ENCODE peak calls at places on chromosomes 11 and 22, in eight cellular contexts. C, B, W, V, A, R, Z and G are unnamed samples.

GRCh38 chr22:36386900-36387663 is 685 bp downstream of the MYH9 start:
- DNase-seq in W (peak; percentile 78), Z (peak; percentile 76), A (no peak), R (no peak), C (peak; percentile 81), V (peak; percentile 61), B (peak; percentile 50), G (peak; percentile 38)

GRCh38 chr22:24985824-24986214 is 33.3 kb downstream of the KIAA1671 start:
- DNase-seq in C (peak; percentile 27), W (no peak), Z (no peak), B (no peak), R (no peak), V (no peak), A (peak; percentile 77), G (no peak)

GRCh38 chr11:8899119-8899753 is 11.8 kb upstream of the AKIP1 start:
- DNase-seq in Z (no peak), B (no peak), A (no peak), V (no peak), C (no peak), W (no peak), R (no peak), G (no peak)

GRCh38 chr11:19642185-19642591 is 70.4 kb upstream of the NAV2 start:
- DNase-seq in C (peak; percentile 72), Z (no peak), W (no peak), V (no peak), B (no peak), R (no peak), A (no peak), G (no peak)

GRCh38 chr11:104320956-104321355 is 157.0 kb upstream of the PDGFD start:
- DNase-seq in W (no peak), V (no peak), B (no peak), Z (no peak), A (no peak), R (no peak), C (no peak), G (no peak)

GRCh38 chr11:111557425-111558111 is 17.0 kb downstream of the LAYN start:
- DNase-seq in B (no peak), Z (peak; percentile 45), A (peak; percentile 98), W (no peak), C (peak; percentile 98), V (no peak), R (no peak), G (no peak)

GRCh38 chr11:37449146-37449545 is 851.1 kb upstream of the RAG2 start:
- DNase-seq in A (peak; percentile 81), W (peak; percentile 10), V (peak; percentile 48), Z (peak; percentile 72), C (peak; percentile 31), B (peak; percentile 62), R (no peak), G (peak; percentile 30)

GRCh38 chr11:79437274-79437980 is 3.4 kb downstream of the TENM4 start:
- DNase-seq in V (peak; percentile 10), A (no peak), W (peak; percentile 89), R (no peak), Z (peak; percentile 80), B (peak; percentile 85), C (peak; percentile 49), G (peak; percentile 89)

GRCh38 chr22:23565288-23565941 is 14.7 kb downstream of the IGLL1 start:
- DNase-seq in C (no peak), R (peak; percentile 4), Z (peak; percentile 26), W (peak; percentile 67), V (no peak), A (no peak), B (peak; percentile 57), G (peak; percentile 71)

GRCh38 chr11:95092549-95093324 is 3.1 kb downstream of the ENDOD1 start:
- DNase-seq in W (peak; percentile 34), C (peak; percentile 78), Z (peak; percentile 76), R (no peak), V (peak; percentile 35), B (peak; percentile 29), A (peak; percentile 92), G (peak; percentile 57)

GRCh38 chr22:33464698-33465097 is 406.5 kb upstream of the SYN3 start:
- DNase-seq in B (no peak), C (no peak), Z (no peak), V (no peak), R (no peak), W (no peak), A (no peak), G (no peak)

GRCh38 chr11:42407379-42407778 is 904.4 kb upstream of the API5 start:
- DNase-seq in Z (peak; percentile 58), A (peak; percentile 33), C (no peak), R (no peak), B (peak; percentile 99), V (peak; percentile 29), W (peak; percentile 25), G (peak; percentile 97)

GRCh38 chr11:29231586-29231985 is 785.2 kb downstream of the KCNA4 start:
- DNase-seq in A (no peak), W (no peak), V (no peak), B (no peak), C (no peak), Z (no peak), R (no peak), G (no peak)

GRCh38 chr22:38228873-38229740 is 27.3 kb downstream of the MAFF start:
- DNase-seq in C (peak; percentile 91), V (no peak), A (peak; percentile 86), B (no peak), R (peak; percentile 51), W (no peak), Z (no peak), G (no peak)

GRCh38 chr11:96748639-96749370 is 359.0 kb downstream of the JRKL start:
- DNase-seq in Z (no peak), W (no peak), V (no peak), R (no peak), A (peak; percentile 88), B (no peak), C (peak; percentile 69), G (no peak)

GRCh38 chr22:50247748-50248147 is 2.9 kb upstream of the TUBGCP6 start:
- DNase-seq in A (peak; percentile 34), W (peak; percentile 81), R (peak; percentile 64), V (peak; percentile 91), C (peak; percentile 48), Z (no peak), B (peak; percentile 66), G (peak; percentile 87)

GRCh38 chr11:23112987-23113886 is 253.0 kb upstream of the CCDC179 start:
- DNase-seq in V (peak; percentile 59), B (peak; percentile 59), Z (peak; percentile 76), R (no peak), C (peak; percentile 64), W (peak; percentile 46), A (peak; percentile 85), G (peak; percentile 79)

GRCh38 chr22:30116362-30117117 is 36.3 kb downstream of the HORMAD2 start:
- DNase-seq in A (peak; percentile 57), Z (peak; percentile 39), R (no peak), C (peak; percentile 82), W (no peak), B (peak; percentile 26), V (no peak), G (no peak)
- TF ChIP-seq EZH2phosphoT487 in A (no peak), Z (peak; percentile 81), R (no peak), C (peak; percentile 38), W (no peak), B (no peak), V (no peak), G (no peak)

GRCh38 chr11:118138839-118139420 is 13.7 kb downstream of the SCN4B start:
- DNase-seq in W (no peak), Z (no peak), B (no peak), C (no peak), R (no peak), A (no peak), V (no peak), G (no peak)
- H3K27me3 ChIP-seq in W (peaks cover 23% of the 10 kb centered on the region), Z (peaks cover 25% of the 10 kb centered on the region), B (peaks cover 17% of the 10 kb centered on the region), C (peaks cover 35% of the 10 kb centered on the region), R (no peaks in the 10 kb centered on the region), A (peaks cover 77% of the 10 kb centered on the region), V (peaks cover 68% of the 10 kb centered on the region), G (peaks cover 18% of the 10 kb centered on the region)

GRCh38 chr22:27515091-27515523 is 286.4 kb downstream of the MN1 start:
- DNase-seq in B (no peak), R (no peak), V (no peak), A (no peak), Z (no peak), C (no peak), W (no peak), G (no peak)
- TF ChIP-seq EZH2phosphoT487 in B (no peak), R (no peak), V (no peak), A (no peak), Z (no peak), C (no peak), W (no peak), G (no peak)

DNA sequence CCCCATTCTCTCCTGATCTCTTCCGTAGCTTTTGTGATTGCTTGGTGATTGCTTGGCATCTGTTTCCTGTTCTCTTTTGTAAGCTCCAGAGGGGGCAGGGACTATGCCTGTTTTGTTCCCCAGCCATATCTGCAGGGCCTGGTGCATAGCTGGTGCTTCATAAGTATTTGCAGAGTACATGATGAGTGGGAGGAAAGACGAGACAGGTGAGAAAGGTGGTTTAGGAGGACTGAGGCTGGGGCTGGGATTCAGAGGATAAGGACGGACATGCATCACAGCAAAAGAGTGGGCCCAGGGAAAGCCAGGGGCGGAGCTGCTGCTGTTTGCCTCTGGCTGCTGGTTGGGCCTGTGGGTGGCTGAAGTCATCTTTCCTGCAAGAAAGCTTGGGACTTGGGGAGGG is 62.4 kb downstream of the DSCAML1 start:
- DNase-seq in C (no peak), R (no peak), A (no peak), W (peak; percentile 53), V (no peak), B (no peak), Z (no peak), G (peak; percentile 54)
- H3K27me3 ChIP-seq in C (peaks cover 3% of the 10 kb centered on the region), R (peaks cover 18% of the 10 kb centered on the region), A (peaks cover 82% of the 10 kb centered on the region), W (no peaks in the 10 kb centered on the region), V (peaks cover 22% of the 10 kb centered on the region), B (no peaks in the 10 kb centered on the region), Z (no peaks in the 10 kb centered on the region), G (no peaks in the 10 kb centered on the region)

GRCh38 chr11:132168326-132168725 is 797.9 kb downstream of the NTM start:
- DNase-seq in R (no peak), V (no peak), C (no peak), B (no peak), Z (no peak), A (no peak), W (no peak), G (no peak)
- TF ChIP-seq EZH2phosphoT487 in R (no peak), V (no peak), C (no peak), B (no peak), Z (no peak), A (no peak), W (no peak), G (no peak)

DNA sequence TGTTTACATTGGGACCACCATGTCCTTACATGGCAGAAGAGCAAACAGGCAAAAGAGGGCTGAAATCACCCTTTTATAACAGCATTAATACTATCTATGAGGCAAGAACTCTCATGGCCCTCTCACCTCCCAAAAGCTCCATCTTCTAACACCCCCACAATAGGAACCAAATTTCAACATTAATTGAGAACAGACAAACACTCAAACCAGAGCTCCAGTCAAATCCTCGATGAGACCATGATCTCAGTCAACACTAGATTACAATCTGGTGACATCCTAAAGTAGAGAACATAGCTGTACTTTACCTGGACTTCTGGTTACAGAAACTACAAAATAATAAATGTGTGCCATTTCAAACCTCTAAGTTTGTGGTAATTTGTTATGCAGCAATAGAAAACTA is 25.1 kb downstream of the OR2AG2 start:
- DNase-seq in Z (no peak), A (no peak), R (no peak), W (no peak), B (no peak), C (no peak), V (no peak), G (no peak)
- H3K27me3 ChIP-seq in Z (no peaks in the 10 kb centered on the region), A (peaks cover 77% of the 10 kb centered on the region), R (peaks cover 86% of the 10 kb centered on the region), W (peaks cover 24% of the 10 kb centered on the region), B (no peaks in the 10 kb centered on the region), C (peaks cover 7% of the 10 kb centered on the region), V (no peaks in the 10 kb centered on the region), G (no peaks in the 10 kb centered on the region)